ENCODE peak calls at places on chromosome 6, in seven cellular contexts. One of them, this sample, is unnamed.

GRCh38 chr6:44020148-44020547 is 107.1 kb downstream of the MRPL14 start:
- DNase-seq in stomach: no peak
- DNase-seq in breast epithelium: no peak
- DNase-seq in heart left ventricle: no peak
- DNase-seq in A549: no peak
- DNase-seq in adrenal gland: no peak
- DNase-seq in suprapubic skin: peak; percentile 49
- DNase-seq in this sample: no peak

GRCh38 chr6:118755941-118756646 is 104.7 kb upstream of the CEP85L start:
- DNase-seq in stomach: no peak
- DNase-seq in breast epithelium: no peak
- DNase-seq in heart left ventricle: no peak
- DNase-seq in A549: no peak
- DNase-seq in adrenal gland: peak; percentile 8
- DNase-seq in suprapubic skin: no peak
- DNase-seq in this sample: no peak

GRCh38 chr6:68343901-68344300 is 291.2 kb upstream of the ADGRB3 start:
- DNase-seq in stomach: no peak
- DNase-seq in breast epithelium: no peak
- DNase-seq in heart left ventricle: no peak
- DNase-seq in A549: peak; percentile 48
- DNase-seq in adrenal gland: peak; percentile 25
- DNase-seq in suprapubic skin: no peak
- DNase-seq in this sample: no peak

GRCh38 chr6:64034331-64034730 is 398.7 kb downstream of the PHF3 start:
- DNase-seq in stomach: no peak
- DNase-seq in breast epithelium: no peak
- DNase-seq in heart left ventricle: no peak
- DNase-seq in A549: no peak
- DNase-seq in adrenal gland: no peak
- DNase-seq in suprapubic skin: no peak
- DNase-seq in this sample: no peak

GRCh38 chr6:156028310-156029131 is 572.9 kb upstream of the NOX3 start:
- DNase-seq in stomach: no peak
- DNase-seq in breast epithelium: peak; percentile 71
- DNase-seq in heart left ventricle: no peak
- DNase-seq in A549: no peak
- DNase-seq in adrenal gland: no peak
- DNase-seq in suprapubic skin: no peak
- DNase-seq in this sample: no peak

GRCh38 chr6:53335224-53335994 is 13.3 kb downstream of the ELOVL5 start:
- DNase-seq in stomach: peak; percentile 40
- DNase-seq in breast epithelium: no peak
- DNase-seq in heart left ventricle: peak; percentile 13
- DNase-seq in A549: no peak
- DNase-seq in adrenal gland: no peak
- DNase-seq in suprapubic skin: no peak
- DNase-seq in this sample: peak; percentile 13

GRCh38 chr6:117034547-117034946 is 157.5 kb downstream of the RFX6 start:
- DNase-seq in stomach: no peak
- DNase-seq in breast epithelium: no peak
- DNase-seq in heart left ventricle: no peak
- DNase-seq in A549: no peak
- DNase-seq in adrenal gland: no peak
- DNase-seq in suprapubic skin: no peak
- DNase-seq in this sample: no peak

GRCh38 chr6:37985355-37985754 is 165.8 kb downstream of the ZFAND3 start:
- DNase-seq in stomach: no peak
- DNase-seq in breast epithelium: no peak
- DNase-seq in heart left ventricle: no peak
- DNase-seq in A549: no peak
- DNase-seq in adrenal gland: no peak
- DNase-seq in suprapubic skin: no peak
- DNase-seq in this sample: no peak

GRCh38 chr6:43705996-43706395 is 18.4 kb upstream of the MRPS18A start:
- DNase-seq in stomach: no peak
- DNase-seq in breast epithelium: no peak
- DNase-seq in heart left ventricle: no peak
- DNase-seq in A549: no peak
- DNase-seq in adrenal gland: no peak
- DNase-seq in suprapubic skin: no peak
- DNase-seq in this sample: no peak

GRCh38 chr6:157597461-157598312 is 216.7 kb downstream of the ZDHHC14 start:
- DNase-seq in stomach: peak; percentile 70
- DNase-seq in breast epithelium: peak; percentile 69
- DNase-seq in heart left ventricle: peak; percentile 51
- DNase-seq in A549: peak; percentile 26
- DNase-seq in adrenal gland: peak; percentile 70
- DNase-seq in suprapubic skin: no peak
- DNase-seq in this sample: no peak

GRCh38 chr6:72084992-72085569 is 198.7 kb downstream of the RIMS1 start:
- DNase-seq in stomach: no peak
- DNase-seq in breast epithelium: no peak
- DNase-seq in heart left ventricle: no peak
- DNase-seq in A549: no peak
- DNase-seq in adrenal gland: no peak
- DNase-seq in suprapubic skin: no peak
- DNase-seq in this sample: no peak

GRCh38 chr6:133609404-133610270 is 279.3 kb upstream of the TCF21 start:
- DNase-seq in stomach: no peak
- DNase-seq in breast epithelium: no peak
- DNase-seq in heart left ventricle: no peak
- DNase-seq in A549: peak; percentile 100
- DNase-seq in adrenal gland: no peak
- DNase-seq in suprapubic skin: no peak
- DNase-seq in this sample: no peak

GRCh38 chr6:32195902-32196681 is 3.6 kb upstream of the GPSM3 start:
- DNase-seq in stomach: peak; percentile 85
- DNase-seq in breast epithelium: peak; percentile 91
- DNase-seq in heart left ventricle: peak; percentile 98
- DNase-seq in A549: peak; percentile 82
- DNase-seq in adrenal gland: peak; percentile 91
- DNase-seq in suprapubic skin: peak; percentile 96
- DNase-seq in this sample: peak; percentile 72

GRCh38 chr6:11275598-11275997 is 43.1 kb upstream of the NEDD9 start:
- DNase-seq in stomach: no peak
- DNase-seq in breast epithelium: no peak
- DNase-seq in heart left ventricle: no peak
- DNase-seq in A549: peak; percentile 70
- DNase-seq in adrenal gland: no peak
- DNase-seq in suprapubic skin: no peak
- DNase-seq in this sample: no peak

GRCh38 chr6:85041376-85041775 is 277.0 kb upstream of the TBX18 start:
- DNase-seq in stomach: no peak
- DNase-seq in breast epithelium: no peak
- DNase-seq in heart left ventricle: no peak
- DNase-seq in A549: no peak
- DNase-seq in adrenal gland: no peak
- DNase-seq in suprapubic skin: no peak
- DNase-seq in this sample: no peak

GRCh38 chr6:82365011-82365751 is 1.6 kb downstream of the TPBG start:
- DNase-seq in stomach: peak; percentile 42
- DNase-seq in breast epithelium: peak; percentile 53
- DNase-seq in heart left ventricle: no peak
- DNase-seq in A549: peak; percentile 53
- DNase-seq in adrenal gland: no peak
- DNase-seq in suprapubic skin: no peak
- DNase-seq in this sample: no peak

GRCh38 chr6:111980168-111980567 is 73.7 kb upstream of the CCN6 start:
- DNase-seq in stomach: no peak
- DNase-seq in breast epithelium: no peak
- DNase-seq in heart left ventricle: peak; percentile 29
- DNase-seq in A549: no peak
- DNase-seq in adrenal gland: no peak
- DNase-seq in suprapubic skin: no peak
- DNase-seq in this sample: no peak

GRCh38 chr6:163030980-163031379 is 303.2 kb downstream of the PACRG start:
- DNase-seq in stomach: no peak
- DNase-seq in breast epithelium: no peak
- DNase-seq in heart left ventricle: no peak
- DNase-seq in A549: no peak
- DNase-seq in adrenal gland: no peak
- DNase-seq in suprapubic skin: no peak
- DNase-seq in this sample: no peak

GRCh38 chr6:108655840-108656650 is 95.3 kb downstream of the FOXO3 start:
- DNase-seq in stomach: no peak
- DNase-seq in breast epithelium: no peak
- DNase-seq in heart left ventricle: peak; percentile 53
- DNase-seq in A549: no peak
- DNase-seq in adrenal gland: no peak
- DNase-seq in suprapubic skin: no peak
- DNase-seq in this sample: peak; percentile 52

GRCh38 chr6:35181313-35181932 is 32.3 kb upstream of the SCUBE3 start:
- DNase-seq in stomach: no peak
- DNase-seq in breast epithelium: no peak
- DNase-seq in heart left ventricle: peak; percentile 27
- DNase-seq in A549: no peak
- DNase-seq in adrenal gland: peak; percentile 51
- DNase-seq in suprapubic skin: no peak
- DNase-seq in this sample: peak; percentile 40

GRCh38 chr6:33112148-33112547 is 36.4 kb downstream of the HLA-DPB1 start:
- DNase-seq in stomach: no peak
- DNase-seq in breast epithelium: no peak
- DNase-seq in heart left ventricle: peak; percentile 29
- DNase-seq in A549: peak; percentile 10
- DNase-seq in adrenal gland: peak; percentile 61
- DNase-seq in suprapubic skin: no peak
- DNase-seq in this sample: peak; percentile 12

GRCh38 chr6:108755257-108756240 is 92.7 kb upstream of the ARMC2 start:
- DNase-seq in stomach: no peak
- DNase-seq in breast epithelium: no peak
- DNase-seq in heart left ventricle: no peak
- DNase-seq in A549: no peak
- DNase-seq in adrenal gland: no peak
- DNase-seq in suprapubic skin: no peak
- DNase-seq in this sample: no peak

GRCh38 chr6:9064156-9064555 is 628.8 kb upstream of the SLC35B3 start:
- DNase-seq in stomach: no peak
- DNase-seq in breast epithelium: no peak
- DNase-seq in heart left ventricle: no peak
- DNase-seq in A549: no peak
- DNase-seq in adrenal gland: no peak
- DNase-seq in suprapubic skin: no peak
- DNase-seq in this sample: no peak

GRCh38 chr6:94177429-94177828 is 758.1 kb upstream of the EPHA7 start:
- DNase-seq in stomach: no peak
- DNase-seq in breast epithelium: no peak
- DNase-seq in heart left ventricle: no peak
- DNase-seq in A549: no peak
- DNase-seq in adrenal gland: no peak
- DNase-seq in suprapubic skin: no peak
- DNase-seq in this sample: no peak

GRCh38 chr6:41789937-41790502 is 2.5 kb downstream of the TOMM6 start:
- DNase-seq in stomach: no peak
- DNase-seq in breast epithelium: no peak
- DNase-seq in heart left ventricle: no peak
- DNase-seq in A549: no peak
- DNase-seq in adrenal gland: no peak
- DNase-seq in suprapubic skin: no peak
- DNase-seq in this sample: no peak

GRCh38 chr6:101666256-101666655 is 272.7 kb downstream of the GRIK2 start:
- DNase-seq in stomach: peak; percentile 54
- DNase-seq in breast epithelium: no peak
- DNase-seq in heart left ventricle: no peak
- DNase-seq in A549: peak; percentile 30
- DNase-seq in adrenal gland: no peak
- DNase-seq in suprapubic skin: no peak
- DNase-seq in this sample: no peak

GRCh38 chr6:100446922-100447899 is 17.5 kb downstream of the SIM1 start:
- DNase-seq in stomach: no peak
- DNase-seq in breast epithelium: no peak
- DNase-seq in heart left ventricle: no peak
- DNase-seq in A549: no peak
- DNase-seq in adrenal gland: no peak
- DNase-seq in suprapubic skin: no peak
- DNase-seq in this sample: no peak
- H3K4me3 ChIP-seq in stomach: no peak overlapping the region
- H3K4me3 ChIP-seq in breast epithelium: peak overlapping the region; percentile 50
- H3K4me3 ChIP-seq in heart left ventricle: no peak overlapping the region
- H3K4me3 ChIP-seq in A549: no peak overlapping the region
- H3K4me3 ChIP-seq in adrenal gland: peak overlapping the region; percentile 4
- H3K4me3 ChIP-seq in suprapubic skin: peak overlapping the region; percentile 28
- H3K4me3 ChIP-seq in this sample: no peak overlapping the region

GRCh38 chr6:167225903-167226508 is 65.1 kb upstream of the UNC93A start:
- DNase-seq in stomach: no peak
- DNase-seq in breast epithelium: no peak
- DNase-seq in heart left ventricle: no peak
- DNase-seq in A549: no peak
- DNase-seq in adrenal gland: no peak
- DNase-seq in suprapubic skin: no peak
- DNase-seq in this sample: no peak
- H3K4me1 ChIP-seq in stomach: no peaks in the 10 kb centered on the region
- H3K4me1 ChIP-seq in breast epithelium: no peaks in the 10 kb centered on the region
- H3K4me1 ChIP-seq in heart left ventricle: no peaks in the 10 kb centered on the region
- H3K4me1 ChIP-seq in A549: no peaks in the 10 kb centered on the region
- H3K4me1 ChIP-seq in adrenal gland: no peaks in the 10 kb centered on the region
- H3K4me1 ChIP-seq in suprapubic skin: no peaks in the 10 kb centered on the region
- H3K4me1 ChIP-seq in this sample: no peaks in the 10 kb centered on the region

GRCh38 chr6:106765496-106765895 is 136.1 kb downstream of the QRSL1 start:
- DNase-seq in stomach: no peak
- DNase-seq in breast epithelium: no peak
- DNase-seq in heart left ventricle: no peak
- DNase-seq in A549: no peak
- DNase-seq in adrenal gland: no peak
- DNase-seq in suprapubic skin: no peak
- DNase-seq in this sample: no peak
- TF ChIP-seq POLR2A in stomach: no peak
- TF ChIP-seq POLR2A in breast epithelium: no peak
- TF ChIP-seq POLR2A in heart left ventricle: no peak
- TF ChIP-seq POLR2A in A549: peak; percentile 5
- TF ChIP-seq POLR2A in adrenal gland: no peak
- TF ChIP-seq POLR2A in suprapubic skin: no peak
- TF ChIP-seq POLR2A in this sample: no peak

GRCh38 chr6:139590206-139590605 is 215.8 kb upstream of the CITED2 start:
- DNase-seq in stomach: peak; percentile 53
- DNase-seq in breast epithelium: no peak
- DNase-seq in heart left ventricle: no peak
- DNase-seq in A549: no peak
- DNase-seq in adrenal gland: no peak
- DNase-seq in suprapubic skin: no peak
- DNase-seq in this sample: no peak

GRCh38 chr6:139586273-139586672 is 211.8 kb upstream of the CITED2 start:
- DNase-seq in stomach: no peak
- DNase-seq in breast epithelium: no peak
- DNase-seq in heart left ventricle: no peak
- DNase-seq in A549: no peak
- DNase-seq in adrenal gland: no peak
- DNase-seq in suprapubic skin: no peak
- DNase-seq in this sample: no peak

GRCh38 chr6:139588734-139589418 is 214.4 kb upstream of the CITED2 start:
- DNase-seq in stomach: no peak
- DNase-seq in breast epithelium: no peak
- DNase-seq in heart left ventricle: no peak
- DNase-seq in A549: peak; percentile 38
- DNase-seq in adrenal gland: no peak
- DNase-seq in suprapubic skin: no peak
- DNase-seq in this sample: no peak

GRCh38 chr6:139588076-139588639 is 213.7 kb upstream of the CITED2 start:
- DNase-seq in stomach: peak; percentile 84
- DNase-seq in breast epithelium: no peak
- DNase-seq in heart left ventricle: no peak
- DNase-seq in A549: no peak
- DNase-seq in adrenal gland: no peak
- DNase-seq in suprapubic skin: no peak
- DNase-seq in this sample: peak; percentile 53

GRCh38 chr6:139587469-139587868 is 213.0 kb upstream of the CITED2 start:
- DNase-seq in stomach: no peak
- DNase-seq in breast epithelium: no peak
- DNase-seq in heart left ventricle: no peak
- DNase-seq in A549: peak; percentile 30
- DNase-seq in adrenal gland: no peak
- DNase-seq in suprapubic skin: no peak
- DNase-seq in this sample: no peak
- H3K4me3 ChIP-seq in stomach: no peak overlapping the region
- H3K4me3 ChIP-seq in breast epithelium: no peak overlapping the region
- H3K4me3 ChIP-seq in heart left ventricle: no peak overlapping the region
- H3K4me3 ChIP-seq in A549: no peak overlapping the region
- H3K4me3 ChIP-seq in adrenal gland: no peak overlapping the region
- H3K4me3 ChIP-seq in suprapubic skin: no peak overlapping the region
- H3K4me3 ChIP-seq in this sample: no peak overlapping the region

This sample was measured in gastrocnemius medialis.